ENCODE peak calls at places on chromosomes 3 and 15, in nine cellular contexts. One of them, this sample, is unnamed.

GRCh38 chr3:7194081-7194835 is 333.3 kb downstream of the GRM7 start:
- DNase-seq in lung: no peak
- DNase-seq in cardiac muscle cell: no peak
- DNase-seq in neuronal stem cell: no peak
- DNase-seq in aorta: no peak
- DNase-seq in SJSA1: no peak
- DNase-seq in left ventricle myocardium inferior: no peak
- DNase-seq in CD8-positive, alpha-beta memory T cell: no peak
- DNase-seq in prostate gland: no peak
- DNase-seq in this sample: no peak

GRCh38 chr3:120741837-120742197 is 499 bp downstream of the RABL3 start:
- DNase-seq in lung: no peak
- DNase-seq in cardiac muscle cell: peak; percentile 60
- DNase-seq in neuronal stem cell: no peak
- DNase-seq in aorta: no peak
- DNase-seq in SJSA1: no peak
- DNase-seq in left ventricle myocardium inferior: no peak
- DNase-seq in CD8-positive, alpha-beta memory T cell: no peak
- DNase-seq in prostate gland: peak; percentile 5
- DNase-seq in this sample: no peak

GRCh38 chr3:94336076-94336741 is 273.3 kb downstream of the NSUN3 start:
- DNase-seq in lung: no peak
- DNase-seq in cardiac muscle cell: peak; percentile 57
- DNase-seq in neuronal stem cell: peak; percentile 43
- DNase-seq in aorta: no peak
- DNase-seq in SJSA1: peak; percentile 49
- DNase-seq in left ventricle myocardium inferior: no peak
- DNase-seq in CD8-positive, alpha-beta memory T cell: no peak
- DNase-seq in prostate gland: peak; percentile 6
- DNase-seq in this sample: peak; percentile 17

GRCh38 chr3:21170964-21171363 is 580.0 kb downstream of the ZNF385D start:
- DNase-seq in lung: no peak
- DNase-seq in cardiac muscle cell: peak; percentile 33
- DNase-seq in neuronal stem cell: peak; percentile 8
- DNase-seq in aorta: no peak
- DNase-seq in SJSA1: no peak
- DNase-seq in left ventricle myocardium inferior: no peak
- DNase-seq in CD8-positive, alpha-beta memory T cell: no peak
- DNase-seq in prostate gland: no peak
- DNase-seq in this sample: peak; percentile 6

GRCh38 chr3:58880182-58880581 is 169.6 kb downstream of the CFAP20DC start:
- DNase-seq in lung: no peak
- DNase-seq in cardiac muscle cell: no peak
- DNase-seq in neuronal stem cell: no peak
- DNase-seq in aorta: no peak
- DNase-seq in SJSA1: no peak
- DNase-seq in left ventricle myocardium inferior: no peak
- DNase-seq in CD8-positive, alpha-beta memory T cell: no peak
- DNase-seq in prostate gland: no peak
- DNase-seq in this sample: no peak

GRCh38 chr15:40421246-40422157 is 15.9 kb downstream of the IVD start:
- DNase-seq in lung: peak; percentile 85
- DNase-seq in cardiac muscle cell: peak; percentile 76
- DNase-seq in neuronal stem cell: peak; percentile 62
- DNase-seq in aorta: peak; percentile 94
- DNase-seq in SJSA1: peak; percentile 66
- DNase-seq in left ventricle myocardium inferior: peak; percentile 76
- DNase-seq in CD8-positive, alpha-beta memory T cell: peak; percentile 83
- DNase-seq in prostate gland: peak; percentile 70
- DNase-seq in this sample: peak; percentile 95

GRCh38 chr3:150956376-150956775 is 16.2 kb downstream of the CLRN1 start:
- DNase-seq in lung: no peak
- DNase-seq in cardiac muscle cell: peak; percentile 66
- DNase-seq in neuronal stem cell: no peak
- DNase-seq in aorta: no peak
- DNase-seq in SJSA1: no peak
- DNase-seq in left ventricle myocardium inferior: no peak
- DNase-seq in CD8-positive, alpha-beta memory T cell: no peak
- DNase-seq in prostate gland: no peak
- DNase-seq in this sample: no peak

GRCh38 chr3:17823039-17823438 is 80.6 kb upstream of the TBC1D5 start:
- DNase-seq in lung: no peak
- DNase-seq in cardiac muscle cell: no peak
- DNase-seq in neuronal stem cell: no peak
- DNase-seq in aorta: no peak
- DNase-seq in SJSA1: no peak
- DNase-seq in left ventricle myocardium inferior: no peak
- DNase-seq in CD8-positive, alpha-beta memory T cell: no peak
- DNase-seq in prostate gland: no peak
- DNase-seq in this sample: no peak

GRCh38 chr3:39972508-39972907 is 163.1 kb downstream of the MYRIP start:
- DNase-seq in lung: no peak
- DNase-seq in cardiac muscle cell: no peak
- DNase-seq in neuronal stem cell: no peak
- DNase-seq in aorta: no peak
- DNase-seq in SJSA1: no peak
- DNase-seq in left ventricle myocardium inferior: no peak
- DNase-seq in CD8-positive, alpha-beta memory T cell: no peak
- DNase-seq in prostate gland: no peak
- DNase-seq in this sample: no peak

GRCh38 chr15:98077186-98077585 is 116.7 kb downstream of the ARRDC4 start:
- DNase-seq in lung: no peak
- DNase-seq in cardiac muscle cell: no peak
- DNase-seq in neuronal stem cell: no peak
- DNase-seq in aorta: no peak
- DNase-seq in SJSA1: no peak
- DNase-seq in left ventricle myocardium inferior: no peak
- DNase-seq in CD8-positive, alpha-beta memory T cell: no peak
- DNase-seq in prostate gland: no peak
- DNase-seq in this sample: no peak

GRCh38 chr3:123881771-123882170 is 2.4 kb downstream of the MYLK start:
- DNase-seq in lung: no peak
- DNase-seq in cardiac muscle cell: no peak
- DNase-seq in neuronal stem cell: no peak
- DNase-seq in aorta: no peak
- DNase-seq in SJSA1: no peak
- DNase-seq in left ventricle myocardium inferior: no peak
- DNase-seq in CD8-positive, alpha-beta memory T cell: no peak
- DNase-seq in prostate gland: no peak
- DNase-seq in this sample: peak; percentile 44

GRCh38 chr3:123883656-123884257 is 375 bp downstream of the MYLK start:
- DNase-seq in lung: no peak
- DNase-seq in cardiac muscle cell: peak; percentile 13
- DNase-seq in neuronal stem cell: peak; percentile 32
- DNase-seq in aorta: peak; percentile 86
- DNase-seq in SJSA1: no peak
- DNase-seq in left ventricle myocardium inferior: no peak
- DNase-seq in CD8-positive, alpha-beta memory T cell: no peak
- DNase-seq in prostate gland: no peak
- DNase-seq in this sample: peak; percentile 67

GRCh38 chr3:123884258-123884831 is at the start of gene MYLK:
- DNase-seq in lung: peak; percentile 74
- DNase-seq in cardiac muscle cell: peak; percentile 94
- DNase-seq in neuronal stem cell: peak; percentile 92
- DNase-seq in aorta: peak; percentile 95
- DNase-seq in SJSA1: peak; percentile 53
- DNase-seq in left ventricle myocardium inferior: peak; percentile 73
- DNase-seq in CD8-positive, alpha-beta memory T cell: no peak
- DNase-seq in prostate gland: peak; percentile 63
- DNase-seq in this sample: peak; percentile 93

GRCh38 chr3:123884993-123885392 is 861 bp upstream of the MYLK start:
- DNase-seq in lung: no peak
- DNase-seq in cardiac muscle cell: no peak
- DNase-seq in neuronal stem cell: no peak
- DNase-seq in aorta: no peak
- DNase-seq in SJSA1: no peak
- DNase-seq in left ventricle myocardium inferior: no peak
- DNase-seq in CD8-positive, alpha-beta memory T cell: no peak
- DNase-seq in prostate gland: no peak
- DNase-seq in this sample: no peak

DNA sequence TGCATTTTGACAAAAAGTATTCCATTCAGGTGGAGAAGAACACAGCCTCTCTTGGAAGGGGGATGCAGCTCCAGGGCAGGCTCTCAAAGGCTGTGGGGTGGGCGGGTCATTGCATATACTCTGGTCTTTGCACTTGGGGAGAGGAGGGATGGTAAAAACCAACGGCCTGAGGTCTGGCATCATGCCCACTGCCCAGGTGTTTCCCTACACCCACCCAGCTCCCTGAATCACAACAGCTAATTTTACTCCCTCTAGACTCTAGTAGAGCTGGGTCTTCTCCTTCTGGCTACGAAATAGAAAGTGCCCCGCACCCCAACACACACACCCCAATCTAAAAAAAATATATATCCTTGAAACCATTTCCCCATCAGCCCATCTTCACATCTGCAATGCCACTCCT is 1.0 kb downstream of the MYLK start:
- DNase-seq in lung: no peak
- DNase-seq in cardiac muscle cell: no peak
- DNase-seq in neuronal stem cell: no peak
- DNase-seq in aorta: no peak
- DNase-seq in SJSA1: no peak
- DNase-seq in left ventricle myocardium inferior: no peak
- DNase-seq in CD8-positive, alpha-beta memory T cell: no peak
- DNase-seq in prostate gland: no peak
- DNase-seq in this sample: no peak
- H3K4me3 ChIP-seq in lung: no peak overlapping the region
- H3K4me3 ChIP-seq in cardiac muscle cell: no peak overlapping the region
- H3K4me3 ChIP-seq in neuronal stem cell: no peak overlapping the region
- H3K4me3 ChIP-seq in aorta: peak overlapping the region; percentile 74
- H3K4me3 ChIP-seq in SJSA1: no peak overlapping the region
- H3K4me3 ChIP-seq in left ventricle myocardium inferior: peak overlapping the region; percentile 66
- H3K4me3 ChIP-seq in CD8-positive, alpha-beta memory T cell: no peak overlapping the region
- H3K4me3 ChIP-seq in prostate gland: peak overlapping the region; percentile 41
- H3K4me3 ChIP-seq in this sample: peak overlapping the region; percentile 65

GRCh38 chr3:14183015-14183577 is 4.5 kb downstream of the LSM3 start:
- DNase-seq in lung: no peak
- DNase-seq in cardiac muscle cell: no peak
- DNase-seq in neuronal stem cell: no peak
- DNase-seq in aorta: no peak
- DNase-seq in SJSA1: no peak
- DNase-seq in left ventricle myocardium inferior: no peak
- DNase-seq in CD8-positive, alpha-beta memory T cell: no peak
- DNase-seq in prostate gland: no peak
- DNase-seq in this sample: no peak
- H3K36me3 ChIP-seq in lung: peaks cover 23% of the 10 kb centered on the region
- H3K36me3 ChIP-seq in cardiac muscle cell: peaks cover 38% of the 10 kb centered on the region
- H3K36me3 ChIP-seq in neuronal stem cell: peaks cover 70% of the 10 kb centered on the region
- H3K36me3 ChIP-seq in aorta: peaks cover 7% of the 10 kb centered on the region
- H3K36me3 ChIP-seq in SJSA1: peaks cover 64% of the 10 kb centered on the region
- H3K36me3 ChIP-seq in left ventricle myocardium inferior: peaks cover 62% of the 10 kb centered on the region
- H3K36me3 ChIP-seq in CD8-positive, alpha-beta memory T cell: peaks cover 29% of the 10 kb centered on the region
- H3K36me3 ChIP-seq in prostate gland: no peaks in the 10 kb centered on the region
- H3K36me3 ChIP-seq in this sample: peaks cover 15% of the 10 kb centered on the region

DNA sequence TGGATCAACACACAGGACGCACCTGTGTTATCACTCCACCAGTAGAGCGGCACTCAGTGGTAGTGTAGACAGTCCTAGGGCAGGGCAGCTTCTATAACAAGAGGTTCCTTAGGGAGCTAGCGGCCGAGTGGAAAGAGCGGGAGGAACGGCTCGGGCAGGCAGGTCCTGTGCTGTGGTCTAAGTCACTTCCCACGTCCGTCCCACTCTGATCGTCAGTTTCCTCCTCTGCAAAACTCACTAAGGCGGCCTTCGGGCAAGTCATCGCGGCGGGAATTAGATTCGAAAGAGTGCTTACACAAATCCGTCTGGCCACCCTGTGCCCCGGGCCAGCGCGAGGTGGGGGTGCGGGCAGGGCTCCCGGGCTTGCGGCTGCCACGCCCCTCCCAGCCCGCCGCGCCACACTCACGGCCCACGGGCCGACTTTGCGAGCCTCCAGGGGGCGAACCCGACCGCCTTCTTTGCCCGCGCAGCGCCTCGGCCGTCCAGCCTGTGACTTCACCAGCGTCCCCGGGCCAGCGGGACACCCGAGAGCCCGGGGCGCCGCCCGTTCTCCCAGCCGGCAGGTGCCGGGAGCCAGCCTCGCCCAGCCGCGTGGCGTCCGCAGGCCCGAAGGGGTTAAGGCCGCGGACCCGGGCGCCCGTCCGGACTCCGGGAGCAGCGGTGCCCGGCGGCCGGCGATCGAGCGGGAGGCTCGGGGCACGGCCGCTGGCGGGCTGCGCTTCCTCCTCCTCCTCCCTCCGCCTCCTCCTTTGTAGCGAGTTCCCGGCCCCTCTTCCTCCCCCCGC is 426 bp upstream of the CORO2B start:
- DNase-seq in lung: peak; percentile 45
- DNase-seq in cardiac muscle cell: peak; percentile 69
- DNase-seq in neuronal stem cell: no peak
- DNase-seq in aorta: peak; percentile 94
- DNase-seq in SJSA1: peak; percentile 48
- DNase-seq in left ventricle myocardium inferior: peak; percentile 82
- DNase-seq in CD8-positive, alpha-beta memory T cell: no peak
- DNase-seq in prostate gland: peak; percentile 16
- DNase-seq in this sample: peak; percentile 90
- H3K27me3 ChIP-seq in lung: no peaks in the 10 kb centered on the region
- H3K27me3 ChIP-seq in cardiac muscle cell: peaks cover 16% of the 10 kb centered on the region
- H3K27me3 ChIP-seq in neuronal stem cell: peaks cover 5% of the 10 kb centered on the region
- H3K27me3 ChIP-seq in aorta: no peaks in the 10 kb centered on the region
- H3K27me3 ChIP-seq in SJSA1: peaks cover 46% of the 10 kb centered on the region
- H3K27me3 ChIP-seq in left ventricle myocardium inferior: no peaks in the 10 kb centered on the region
- H3K27me3 ChIP-seq in CD8-positive, alpha-beta memory T cell: peaks cover 31% of the 10 kb centered on the region
- H3K27me3 ChIP-seq in prostate gland: no peaks in the 10 kb centered on the region
- H3K27me3 ChIP-seq in this sample: peaks cover 26% of the 10 kb centered on the region

GRCh38 chr3:131795382-131796085 is 239.3 kb downstream of the CPNE4 start:
- DNase-seq in lung: peak; percentile 38
- DNase-seq in cardiac muscle cell: peak; percentile 64
- DNase-seq in neuronal stem cell: no peak
- DNase-seq in aorta: no peak
- DNase-seq in SJSA1: no peak
- DNase-seq in left ventricle myocardium inferior: no peak
- DNase-seq in CD8-positive, alpha-beta memory T cell: no peak
- DNase-seq in prostate gland: no peak
- DNase-seq in this sample: no peak

GRCh38 chr3:131796558-131796957 is 238.3 kb downstream of the CPNE4 start:
- DNase-seq in lung: no peak
- DNase-seq in cardiac muscle cell: no peak
- DNase-seq in neuronal stem cell: peak; percentile 4
- DNase-seq in aorta: no peak
- DNase-seq in SJSA1: no peak
- DNase-seq in left ventricle myocardium inferior: no peak
- DNase-seq in CD8-positive, alpha-beta memory T cell: no peak
- DNase-seq in prostate gland: no peak
- DNase-seq in this sample: no peak

GRCh38 chr3:131789188-131789587 is 245.6 kb downstream of the CPNE4 start:
- DNase-seq in lung: no peak
- DNase-seq in cardiac muscle cell: no peak
- DNase-seq in neuronal stem cell: no peak
- DNase-seq in aorta: no peak
- DNase-seq in SJSA1: no peak
- DNase-seq in left ventricle myocardium inferior: no peak
- DNase-seq in CD8-positive, alpha-beta memory T cell: no peak
- DNase-seq in prostate gland: no peak
- DNase-seq in this sample: no peak

GRCh38 chr3:131794766-131795381 is 239.9 kb downstream of the CPNE4 start:
- DNase-seq in lung: peak; percentile 37
- DNase-seq in cardiac muscle cell: peak; percentile 79
- DNase-seq in neuronal stem cell: peak; percentile 51
- DNase-seq in aorta: no peak
- DNase-seq in SJSA1: peak; percentile 30
- DNase-seq in left ventricle myocardium inferior: no peak
- DNase-seq in CD8-positive, alpha-beta memory T cell: no peak
- DNase-seq in prostate gland: peak; percentile 16
- DNase-seq in this sample: no peak
- H3K4me3 ChIP-seq in lung: no peak overlapping the region
- H3K4me3 ChIP-seq in cardiac muscle cell: no peak overlapping the region
- H3K4me3 ChIP-seq in neuronal stem cell: no peak overlapping the region
- H3K4me3 ChIP-seq in aorta: no peak overlapping the region
- H3K4me3 ChIP-seq in SJSA1: no peak overlapping the region
- H3K4me3 ChIP-seq in left ventricle myocardium inferior: no peak overlapping the region
- H3K4me3 ChIP-seq in CD8-positive, alpha-beta memory T cell: no peak overlapping the region
- H3K4me3 ChIP-seq in prostate gland: no peak overlapping the region
- H3K4me3 ChIP-seq in this sample: no peak overlapping the region

This sample was measured in H7.